ENCODE peak calls at places on chromosomes 11 and 22, in six cellular contexts. C is H9, P is IMR-90, G is mesenchymal stem cell, W is neuronal stem cell, H is H1. Q is an unnamed sample.

GRCh38 chr11:9663699-9664275 is at the start of gene SWAP70:
- DNase-seq in W (peak; percentile 80), H (peak; percentile 96), G (peak; percentile 87), P (peak; percentile 82), C (peak; percentile 95), Q (peak; percentile 90)

GRCh38 chr22:41048791-41049717 is 43.3 kb upstream of the EP300 start:
- DNase-seq in C (peak; percentile 75), H (peak; percentile 64), W (peak; percentile 32), G (peak; percentile 98), P (peak; percentile 80), Q (peak; percentile 99)

GRCh38 chr11:30445056-30445455 is 122.2 kb downstream of the ARL14EP start:
- DNase-seq in H (no peak), W (peak; percentile 65), C (no peak), P (no peak), G (no peak), Q (no peak)

GRCh38 chr11:104713366-104713765 is 184.9 kb downstream of the CASP12 start:
- DNase-seq in P (peak; percentile 59), H (no peak), C (no peak), G (no peak), W (no peak), Q (no peak)

GRCh38 chr22:19040581-19041402 is 81.4 kb downstream of the DGCR2 start:
- DNase-seq in P (no peak), W (no peak), C (no peak), G (no peak), H (no peak), Q (no peak)

GRCh38 chr11:72223615-72224586 is 666 bp upstream of the INPPL1 start:
- DNase-seq in H (peak; percentile 79), G (peak; percentile 78), P (peak; percentile 56), W (no peak), C (peak; percentile 71), Q (no peak)

GRCh38 chr11:131591051-131591461 is 220.6 kb downstream of the NTM start:
- DNase-seq in G (no peak), H (peak; percentile 63), P (no peak), W (no peak), C (peak; percentile 49), Q (no peak)

GRCh38 chr11:119780264-119780953 is 51.4 kb upstream of the NECTIN1 start:
- DNase-seq in G (no peak), W (no peak), H (no peak), C (no peak), P (no peak), Q (no peak)

GRCh38 chr11:78645226-78646202 is 70.8 kb upstream of the NARS2 start:
- DNase-seq in C (peak; percentile 85), G (peak; percentile 69), P (peak; percentile 72), W (peak; percentile 73), H (peak; percentile 95), Q (peak; percentile 78)

GRCh38 chr22:23850136-23850611 is 7.5 kb upstream of the SLC2A11 start:
- DNase-seq in H (no peak), G (no peak), P (no peak), C (no peak), W (no peak), Q (no peak)

GRCh38 chr11:110294509-110294908 is 1.9 kb downstream of the RDX start:
- DNase-seq in G (no peak), H (no peak), P (no peak), W (no peak), C (no peak), Q (no peak)

GRCh38 chr22:39264344-39265116 is 19.7 kb upstream of the PDGFB start:
- DNase-seq in C (no peak), P (no peak), H (no peak), W (no peak), G (no peak), Q (peak; percentile 39)

GRCh38 chr11:114886644-114887259 is 208.4 kb downstream of the NXPE2 start:
- DNase-seq in W (no peak), C (no peak), G (no peak), H (no peak), P (no peak), Q (no peak)

GRCh38 chr11:120354068-120354467 is 17.9 kb downstream of the ARHGEF12 start:
- DNase-seq in G (peak; percentile 85), C (no peak), H (no peak), P (peak; percentile 77), W (no peak), Q (peak; percentile 59)

GRCh38 chr22:49954354-49954753 is 6.2 kb upstream of the PIM3 start:
- DNase-seq in C (no peak), H (no peak), W (no peak), P (no peak), G (no peak), Q (no peak)

GRCh38 chr11:96213500-96213899 is 129.5 kb downstream of the MAML2 start:
- DNase-seq in G (peak; percentile 90), W (no peak), P (peak; percentile 87), C (no peak), H (no peak), Q (no peak)

GRCh38 chr11:74443071-74443864 is 24.1 kb downstream of the KCNE3 start:
- DNase-seq in W (no peak), C (no peak), P (peak; percentile 11), G (no peak), H (no peak), Q (no peak)

GRCh38 chr11:102157219-102157618 is 47.0 kb downstream of the YAP1 start:
- DNase-seq in H (no peak), G (peak; percentile 59), W (no peak), P (peak; percentile 85), C (no peak), Q (no peak)

GRCh38 chr11:35907648-35908431 is 36.0 kb upstream of the LDLRAD3 start:
- DNase-seq in W (no peak), G (peak; percentile 58), H (no peak), P (peak; percentile 62), C (no peak), Q (no peak)

GRCh38 chr11:96012086-96012824 is 88.3 kb upstream of the MTMR2 start:
- DNase-seq in C (peak; percentile 37), W (peak; percentile 36), G (peak; percentile 93), H (no peak), P (peak; percentile 54), Q (peak; percentile 91)

GRCh38 chr22:45007247-45007945 is 2.4 kb downstream of the PHF21B start:
- DNase-seq in C (peak; percentile 91), H (peak; percentile 88), P (peak; percentile 27), W (peak; percentile 86), G (peak; percentile 34), Q (peak; percentile 8)

GRCh38 chr22:19395276-19395675 is 36.3 kb downstream of the HIRA start:
- DNase-seq in G (no peak), W (no peak), P (no peak), H (no peak), C (no peak), Q (no peak)

GRCh38 chr11:16346975-16347374 is 9.4 kb downstream of the SOX6 start:
- DNase-seq in H (no peak), W (no peak), G (peak; percentile 42), C (no peak), P (peak; percentile 83), Q (peak; percentile 16)

GRCh38 chr11:68374531-68374930 is 62.1 kb downstream of the LRP5 start:
- DNase-seq in H (no peak), C (no peak), G (no peak), W (no peak), P (peak; percentile 15), Q (no peak)
- H3K4me2 ChIP-seq in H (no peak overlapping the region), C (no peak overlapping the region), G (no peak overlapping the region), W (no peak overlapping the region), P (no peak overlapping the region), Q (no peak overlapping the region)

GRCh38 chr22:25706197-25706596 is 35.8 kb upstream of the MYO18B start:
- DNase-seq in G (no peak), W (no peak), P (no peak), C (no peak), H (no peak), Q (no peak)

GRCh38 chr22:25702571-25703167 is 39.3 kb upstream of the MYO18B start:
- DNase-seq in P (no peak), H (no peak), C (no peak), W (no peak), G (no peak), Q (no peak)

GRCh38 chr22:25702046-25702445 is 39.9 kb upstream of the MYO18B start:
- DNase-seq in G (peak; percentile 32), W (no peak), P (peak; percentile 29), H (no peak), C (no peak), Q (no peak)

GRCh38 chr22:25700996-25701815 is 40.8 kb upstream of the MYO18B start:
- DNase-seq in C (no peak), P (peak; percentile 22), G (no peak), H (no peak), W (no peak), Q (no peak)

GRCh38 chr22:25704701-25705100 is 37.3 kb upstream of the MYO18B start:
- DNase-seq in W (no peak), P (no peak), H (no peak), C (no peak), G (no peak), Q (no peak)
- H3K14ac ChIP-seq in W (no peak overlapping the region), P (no peak overlapping the region), H (no peak overlapping the region), C (no peak overlapping the region), G (no peak overlapping the region), Q (no peak overlapping the region)

DNA sequence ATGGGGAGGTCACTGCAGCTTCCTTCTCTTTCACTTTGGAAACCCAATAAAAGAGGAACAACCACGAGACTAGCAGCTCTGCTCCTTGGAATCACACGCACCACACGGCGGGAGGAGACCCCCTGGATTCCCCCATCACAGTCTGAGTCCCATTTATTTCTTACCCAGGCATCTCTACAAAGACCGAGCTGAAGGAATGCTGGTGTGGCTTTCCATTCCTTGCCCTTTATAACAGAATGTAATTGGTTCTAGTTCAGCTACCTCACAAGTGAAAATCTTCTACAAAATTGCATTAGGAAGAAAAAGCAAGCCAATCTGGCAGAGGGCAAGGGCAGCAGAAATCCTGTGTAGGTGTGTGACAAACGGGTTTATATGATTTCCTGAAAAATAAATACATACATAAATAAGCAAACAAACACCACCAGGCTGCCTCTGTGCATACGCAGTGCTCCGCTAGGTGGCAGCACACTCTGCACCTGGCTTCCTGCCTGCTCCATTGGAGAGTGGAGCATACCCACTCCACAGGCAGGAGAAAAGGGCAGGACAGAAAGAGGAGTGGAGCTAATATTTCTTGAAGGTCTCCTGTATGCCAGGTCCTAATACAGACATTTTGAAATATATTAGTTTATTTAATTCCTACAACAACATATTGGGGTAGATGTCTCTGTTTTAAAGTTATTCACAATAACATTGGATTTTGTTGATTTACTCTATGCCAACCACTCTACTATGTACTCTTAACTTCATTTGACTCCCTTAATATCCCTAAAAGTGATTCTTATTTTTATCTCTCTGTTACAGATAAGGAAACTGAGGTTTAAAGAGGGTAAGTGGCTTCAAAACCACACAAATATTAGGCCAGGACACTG is 673.1 kb downstream of the KCNA4 start:
- DNase-seq in W (peak; percentile 55), C (peak; percentile 76), H (peak; percentile 86), P (peak; percentile 34), G (peak; percentile 54), Q (peak; percentile 46)
- H3K4me2 ChIP-seq in W (no peak overlapping the region), C (no peak overlapping the region), H (no peak overlapping the region), P (no peak overlapping the region), G (no peak overlapping the region), Q (no peak overlapping the region)

GRCh38 chr11:61122761-61123160 is 20.5 kb downstream of the CD5 start:
- DNase-seq in C (no peak), H (no peak), P (no peak), W (no peak), G (no peak), Q (no peak)

GRCh38 chr11:61119571-61119970 is 17.3 kb downstream of the CD5 start:
- DNase-seq in G (no peak), P (no peak), W (no peak), H (no peak), C (no peak), Q (no peak)

GRCh38 chr11:61121917-61122316 is 19.6 kb downstream of the CD5 start:
- DNase-seq in H (no peak), G (no peak), W (no peak), C (no peak), P (no peak), Q (peak; percentile 13)

GRCh38 chr11:61120099-61120864 is 18.0 kb downstream of the CD5 start:
- DNase-seq in C (no peak), P (no peak), H (no peak), W (no peak), G (no peak), Q (no peak)

GRCh38 chr11:61120865-61121831 is 18.9 kb downstream of the CD5 start:
- DNase-seq in G (peak; percentile 16), P (peak; percentile 34), C (no peak), H (no peak), W (no peak), Q (no peak)
- H3K14ac ChIP-seq in G (no peak overlapping the region), P (no peak overlapping the region), C (no peak overlapping the region), H (no peak overlapping the region), W (peak overlapping the region; percentile 42), Q (no peak overlapping the region)